ENCODE peak calls at places on chromosomes 3 and 15, in five cellular contexts. X is breast epithelium, M is GM23338, A is right lobe of liver, D is HCT116. P is an unnamed sample.

GRCh38 chr15:62068071-62068786 is 1.5 kb downstream of the C2CD4A start:
- DNase-seq in X (no peak), M (peak), D (no peak), A (peak), P (peak)

GRCh38 chr3:117019082-117019713 is 309.6 kb downstream of the TUSC7 start:
- DNase-seq in A (no peak), M (peak), X (peak), D (no peak), P (peak)

GRCh38 chr3:146750196-146750595 is 145.1 kb upstream of the PLSCR5 start:
- DNase-seq in A (no peak), M (no peak), X (no peak), D (no peak), P (no peak)

GRCh38 chr3:134644731-134645514 is 5.9 kb downstream of the KY start:
- DNase-seq in X (no peak), M (peak), D (no peak), A (no peak), P (no peak)

GRCh38 chr3:66037330-66037985 is 1.3 kb downstream of the MAGI1 start:
- DNase-seq in A (peak), X (peak), D (no peak), M (peak), P (peak)

GRCh38 chr3:101779047-101779807 is at the start of gene NXPE3:
- DNase-seq in A (peak), D (peak), M (peak), X (peak), P (peak)

GRCh38 chr3:194135806-194136518 is at the start of gene HES1:
- DNase-seq in D (peak), X (peak), A (peak), M (peak), P (peak)

GRCh38 chr3:143951351-143951971 is 20.2 kb upstream of the DIPK2A start:
- DNase-seq in A (no peak), M (peak), X (no peak), D (peak), P (peak)

GRCh38 chr15:61556037-61556648 is 327.0 kb upstream of the RORA start:
- DNase-seq in A (no peak), X (no peak), M (no peak), D (no peak), P (peak)

GRCh38 chr15:25189551-25189950 is 234.8 kb downstream of the SNRPN start:
- DNase-seq in A (no peak), M (no peak), D (no peak), X (no peak), P (no peak)

GRCh38 chr15:33160581-33161165 is 33.8 kb downstream of the FMN1 start:
- DNase-seq in A (no peak), M (no peak), X (no peak), D (no peak), P (no peak)

GRCh38 chr3:94928921-94929320 is 866.1 kb downstream of the NSUN3 start:
- DNase-seq in X (no peak), M (no peak), A (no peak), D (no peak), P (peak)

GRCh38 chr3:130276203-130276803 is 69.2 kb upstream of the COL6A5 start:
- DNase-seq in D (peak), M (peak), X (no peak), A (no peak), P (peak)

GRCh38 chr3:71022552-71023335 is 560.8 kb downstream of the FOXP1 start:
- DNase-seq in M (peak), D (no peak), X (no peak), A (no peak), P (peak)

GRCh38 chr15:25508369-25509002 is 69.7 kb upstream of the UBE3A start:
- DNase-seq in D (peak), A (no peak), X (no peak), M (peak), P (no peak)

GRCh38 chr3:197713477-197713822 is 23.3 kb downstream of the RUBCN start:
- DNase-seq in A (no peak), D (no peak), M (no peak), X (no peak), P (no peak)

GRCh38 chr3:69204315-69204957 is 82.0 kb upstream of the LMOD3 start:
- DNase-seq in D (no peak), A (no peak), M (no peak), X (no peak), P (peak)

GRCh38 chr3:54488297-54488696 is 365.9 kb downstream of the CACNA2D3 start:
- DNase-seq in A (no peak), D (no peak), M (no peak), X (no peak), P (no peak)

GRCh38 chr3:154177406-154177805 is 56.2 kb downstream of the ARHGEF26 start:
- DNase-seq in X (no peak), D (no peak), A (no peak), M (no peak), P (no peak)

GRCh38 chr3:36196058-36196457 is 184.2 kb upstream of the STAC start:
- DNase-seq in D (no peak), X (no peak), A (no peak), M (no peak), P (no peak)

GRCh38 chr3:177679568-177680441 is 482.5 kb upstream of the TBL1XR1 start:
- DNase-seq in M (no peak), X (no peak), A (no peak), D (no peak), P (no peak)

GRCh38 chr15:87981969-87982368 is 274.6 kb downstream of the NTRK3 start:
- DNase-seq in A (no peak), D (no peak), X (no peak), M (no peak), P (no peak)
- TF ChIP-seq CTCF in A (no peak), D (no peak), X (no peak), M (no peak), P (no peak)

GRCh38 chr15:66429117-66429516 is 42.4 kb downstream of the MAP2K1 start:
- DNase-seq in D (no peak), X (no peak), A (no peak), M (no peak), P (no peak)
- TF ChIP-seq CTCF in D (no peak), X (no peak), A (no peak), M (no peak), P (no peak)

DNA sequence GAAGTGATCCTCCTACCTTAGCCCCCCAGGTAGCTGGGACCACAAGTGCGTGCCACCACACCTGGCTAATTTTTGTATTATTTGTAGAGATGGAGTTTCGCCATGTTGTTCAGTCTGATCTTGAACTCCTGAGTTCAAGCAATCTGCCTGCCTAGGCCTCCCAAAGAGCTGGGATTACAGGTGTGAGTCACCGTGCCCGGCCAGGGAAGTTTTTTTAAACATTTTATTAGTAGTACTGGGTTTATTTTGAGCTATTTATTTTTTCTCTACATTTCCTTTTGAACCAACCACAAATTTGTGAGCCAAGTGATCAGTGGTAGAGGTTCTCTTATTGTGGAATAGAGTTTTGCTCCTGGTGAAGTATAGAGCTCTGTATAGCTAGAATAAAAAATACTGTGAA is 33.7 kb downstream of the ARMC8 start:
- DNase-seq in X (no peak), D (no peak), M (no peak), A (no peak), P (no peak)
- TF ChIP-seq CTCF in X (no peak), D (no peak), M (no peak), A (no peak), P (no peak)

DNA sequence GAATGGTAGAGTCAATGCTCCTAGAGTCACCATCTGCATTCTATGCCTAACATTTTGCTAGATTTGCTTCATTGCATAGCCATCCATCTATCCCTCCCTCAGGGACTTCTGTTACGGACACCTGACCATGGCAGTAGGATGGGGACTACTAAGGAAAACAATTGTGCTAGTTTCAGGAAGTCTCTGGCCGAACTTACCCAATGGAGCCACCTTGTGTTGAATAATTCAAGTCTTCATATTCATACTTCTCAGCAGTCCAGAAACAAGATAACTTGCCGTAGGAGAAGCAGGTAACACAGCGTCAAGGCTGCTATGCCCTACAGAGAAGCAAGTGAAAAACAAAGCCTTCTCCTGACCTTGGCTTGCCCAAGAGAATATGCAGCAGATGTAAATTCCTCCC is 685.3 kb downstream of the GRM7 start:
- DNase-seq in A (no peak), D (peak), M (no peak), X (no peak), P (peak)
- TF ChIP-seq CTCF in A (no peak), D (no peak), M (no peak), X (peak), P (no peak)

GRCh38 chr3:85304360-85304964 is 345.7 kb downstream of the CADM2 start:
- DNase-seq in D (no peak), M (peak), X (no peak), A (no peak), P (no peak)
- TF ChIP-seq CTCF in D (no peak), M (peak), X (no peak), A (peak), P (peak)

DNA sequence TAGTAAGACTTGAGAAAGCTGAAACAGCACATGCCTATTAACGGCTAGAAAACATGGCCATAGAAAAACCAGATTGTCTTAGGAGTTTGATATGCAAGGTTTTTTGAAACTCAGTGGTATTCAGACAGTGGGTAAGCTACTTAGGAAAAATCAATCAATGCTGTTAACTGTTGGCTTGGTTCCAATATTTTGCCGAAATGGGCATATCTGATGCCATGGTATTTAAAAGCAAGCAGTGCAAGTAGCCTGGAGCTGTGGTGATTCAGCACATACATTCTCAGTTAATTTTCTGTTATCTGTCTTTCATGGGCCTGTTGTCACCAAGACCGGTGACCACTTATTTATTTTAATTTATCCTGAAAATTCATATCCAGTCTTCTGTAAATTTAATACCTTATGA is 17.3 kb upstream of the SUCNR1 start:
- DNase-seq in A (no peak), M (no peak), D (no peak), X (no peak), P (peak)
- TF ChIP-seq CTCF in A (no peak), M (no peak), D (no peak), X (no peak), P (no peak)

GRCh38 chr15:75202251-75203016 is 752 bp downstream of the C15orf39 start:
- DNase-seq in X (peak), M (peak), D (no peak), A (peak), P (peak)
- TF ChIP-seq CTCF in X (peak), M (peak), D (no peak), A (peak), P (no peak)

GRCh38 chr3:46719044-46719565 is 1.4 kb upstream of the PRSS50 start:
- DNase-seq in X (no peak), D (no peak), M (no peak), A (no peak), P (no peak)

GRCh38 chr3:46715507-46716175 is 2.0 kb downstream of the PRSS50 start:
- DNase-seq in A (no peak), D (no peak), M (no peak), X (no peak), P (no peak)

GRCh38 chr3:46716461-46717441 is 918 bp downstream of the PRSS50 start:
- DNase-seq in M (no peak), X (no peak), D (no peak), A (no peak), P (no peak)

GRCh38 chr3:46719735-46720271 is 2.1 kb upstream of the PRSS50 start:
- DNase-seq in A (no peak), X (no peak), D (no peak), M (no peak), P (no peak)

GRCh38 chr3:46717447-46718231 is at the start of gene PRSS50:
- DNase-seq in D (no peak), X (no peak), A (no peak), M (peak), P (no peak)
- TF ChIP-seq CTCF in D (peak), X (no peak), A (peak), M (peak), P (peak)

P was measured in Calu3.